ENCODE peak calls at places on chromosomes 7 and 10, in four cellular contexts. G is kidney, V is cardiac muscle cell, O is heart right ventricle. A is an unnamed sample.

GRCh38 chr7:30176463-30177090 is 41.8 kb downstream of the MTURN start:
- DNase-seq in G (no peak), V (no peak), O (no peak), A (no peak)

GRCh38 chr10:45580371-45580770 is 92.2 kb downstream of the ZFAND4 start:
- DNase-seq in G (no peak), V (no peak), O (no peak), A (no peak)

GRCh38 chr10:57979986-57980385 is 287.7 kb downstream of the IPMK start:
- DNase-seq in G (no peak), V (no peak), O (no peak), A (no peak)

GRCh38 chr7:17408245-17408903 is 109.9 kb downstream of the AHR start:
- DNase-seq in G (peak), V (no peak), O (peak), A (peak)

GRCh38 chr10:129728246-129728820 is 235.7 kb downstream of the EBF3 start:
- DNase-seq in G (peak), V (no peak), O (no peak), A (no peak)

GRCh38 chr7:2084781-2085505 is 147.8 kb downstream of the MAD1L1 start:
- DNase-seq in G (no peak), V (no peak), O (no peak), A (no peak)

GRCh38 chr7:5564894-5565293 is 141.3 kb upstream of the TNRC18 start:
- DNase-seq in G (no peak), V (no peak), O (no peak), A (no peak)

GRCh38 chr10:3095373-3096139 is 28.2 kb downstream of the PFKP start:
- DNase-seq in G (peak), V (no peak), O (peak), A (no peak)

GRCh38 chr10:110499796-110500514 is 2.2 kb downstream of the DUSP5 start:
- DNase-seq in G (peak), V (peak), O (no peak), A (no peak)

GRCh38 chr10:90286941-90287340 is 570.9 kb downstream of the HTR7 start:
- DNase-seq in G (no peak), V (no peak), O (no peak), A (no peak)

GRCh38 chr7:105680505-105681187 is 99.4 kb upstream of the EFCAB10 start:
- DNase-seq in G (peak), V (no peak), O (peak), A (peak)

GRCh38 chr7:22082886-22083710 is 137.4 kb upstream of the CDCA7L start:
- DNase-seq in G (peak), V (peak), O (peak), A (peak)

GRCh38 chr7:42792841-42793240 is 119.0 kb downstream of the C7orf25 start:
- DNase-seq in G (no peak), V (no peak), O (no peak), A (no peak)

GRCh38 chr10:24370877-24371276 is 161.9 kb downstream of the KIAA1217 start:
- DNase-seq in G (no peak), V (no peak), O (no peak), A (no peak)

GRCh38 chr10:43229208-43230061 is 37.4 kb downstream of the RASGEF1A start:
- DNase-seq in G (peak), V (peak), O (no peak), A (peak)

GRCh38 chr7:47611045-47611511 is 29.2 kb upstream of the TNS3 start:
- DNase-seq in G (no peak), V (no peak), O (no peak), A (no peak)

GRCh38 chr7:31123726-31124125 is 71.6 kb downstream of the ADCYAP1R1 start:
- DNase-seq in G (no peak), V (no peak), O (no peak), A (no peak)

GRCh38 chr7:47337021-47337492 is 244.9 kb downstream of the TNS3 start:
- DNase-seq in G (no peak), V (no peak), O (no peak), A (no peak)

GRCh38 chr7:102061354-102061945 is 225.2 kb upstream of the SH2B2 start:
- DNase-seq in G (no peak), V (no peak), O (no peak), A (no peak)

GRCh38 chr10:113317476-113317875 is 235.4 kb upstream of the HABP2 start:
- DNase-seq in G (no peak), V (no peak), O (no peak), A (no peak)

GRCh38 chr7:83599131-83599530 is 49.8 kb downstream of the SEMA3E start:
- DNase-seq in G (no peak), V (no peak), O (no peak), A (no peak)

GRCh38 chr7:149181136-149181790 is 14.1 kb upstream of the ZNF282 start:
- DNase-seq in G (no peak), V (no peak), O (no peak), A (no peak)

GRCh38 chr7:143237363-143237762 is 15.5 kb downstream of the TAS2R40 start:
- DNase-seq in G (no peak), V (no peak), O (no peak), A (no peak)

GRCh38 chr7:155764432-155764798 is 47.8 kb downstream of the SHH start:
- DNase-seq in G (no peak), V (no peak), O (peak), A (no peak)

GRCh38 chr10:1230592-1231275 is 174.5 kb downstream of the WDR37 start:
- DNase-seq in G (no peak), V (no peak), O (no peak), A (no peak)

GRCh38 chr7:116226664-116227063 is 16.3 kb downstream of the TES start:
- DNase-seq in G (no peak), V (no peak), O (no peak), A (no peak)

GRCh38 chr10:125543796-125544195 is 139.2 kb downstream of the TEX36 start:
- DNase-seq in G (no peak), V (no peak), O (no peak), A (no peak)

GRCh38 chr10:44955408-44956070 is 4.1 kb upstream of the RASSF4 start:
- DNase-seq in G (no peak), V (no peak), O (peak), A (peak)

GRCh38 chr7:104252409-104253134 is 44.8 kb upstream of the ORC5 start:
- DNase-seq in G (no peak), V (no peak), O (no peak), A (no peak)

GRCh38 chr10:3805227-3805790 is 20.3 kb upstream of the KLF6 start:
- DNase-seq in G (no peak), V (no peak), O (peak), A (no peak)

GRCh38 chr10:3925184-3925583 is 140.2 kb upstream of the KLF6 start:
- DNase-seq in G (no peak), V (no peak), O (no peak), A (no peak)

GRCh38 chr10:117441812-117442443 is 66.7 kb upstream of the PDZD8 start:
- DNase-seq in G (no peak), V (no peak), O (no peak), A (no peak)

GRCh38 chr7:100603697-100604077 is 1.5 kb downstream of the PCOLCE start:
- DNase-seq in G (no peak), V (peak), O (no peak), A (no peak)

GRCh38 chr7:123003539-123004126 is 8.1 kb upstream of the TAS2R16 start:
- DNase-seq in G (no peak), V (no peak), O (no peak), A (no peak)

DNA sequence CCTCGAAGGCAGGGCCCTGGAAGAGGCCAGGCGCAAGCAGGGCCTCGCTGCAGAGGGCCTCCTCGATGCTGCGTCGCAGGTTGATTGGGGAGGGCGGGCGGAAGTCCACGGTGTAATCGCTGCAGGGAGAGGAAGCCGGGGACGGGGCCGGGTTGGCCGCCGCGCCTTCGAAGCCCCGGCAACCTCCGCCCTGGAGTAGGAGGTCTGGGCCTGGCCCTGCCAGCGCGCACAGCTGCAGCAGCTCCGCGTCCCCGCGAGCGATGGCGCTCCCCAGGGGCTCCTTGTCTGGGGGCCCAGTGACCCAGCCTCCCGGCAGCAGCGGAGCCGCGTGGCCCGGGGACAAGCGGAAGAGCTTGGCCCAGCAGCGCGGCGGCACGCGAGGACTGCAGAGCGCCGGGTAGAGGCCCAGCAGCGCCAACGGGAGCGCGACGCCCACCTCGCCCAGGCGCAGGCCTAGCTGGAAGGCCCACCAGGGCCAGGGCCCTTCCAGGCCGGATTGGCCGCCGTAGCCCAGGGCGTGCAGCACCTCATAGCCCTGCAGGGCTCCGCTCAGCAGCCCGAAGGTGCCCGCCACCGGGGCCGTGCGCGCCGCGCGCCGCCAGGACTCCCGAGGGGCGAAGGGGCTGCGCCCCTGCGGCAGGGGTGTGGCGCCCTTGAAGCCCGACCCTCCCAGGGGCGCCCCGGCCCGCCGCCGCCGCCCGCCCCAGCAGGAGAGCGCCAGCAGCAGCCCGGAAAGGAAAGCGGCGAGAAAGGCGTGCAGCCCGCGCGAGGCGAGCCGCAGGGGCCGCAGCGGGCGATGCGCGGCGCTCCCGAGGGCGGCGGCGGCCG is 7.8 kb upstream of the RBM28 start:
- DNase-seq in G (no peak), V (no peak), O (no peak), A (no peak)
- H3K4me3 ChIP-seq in G (no peak), V (no peak), O (peak), A (peak)

DNA sequence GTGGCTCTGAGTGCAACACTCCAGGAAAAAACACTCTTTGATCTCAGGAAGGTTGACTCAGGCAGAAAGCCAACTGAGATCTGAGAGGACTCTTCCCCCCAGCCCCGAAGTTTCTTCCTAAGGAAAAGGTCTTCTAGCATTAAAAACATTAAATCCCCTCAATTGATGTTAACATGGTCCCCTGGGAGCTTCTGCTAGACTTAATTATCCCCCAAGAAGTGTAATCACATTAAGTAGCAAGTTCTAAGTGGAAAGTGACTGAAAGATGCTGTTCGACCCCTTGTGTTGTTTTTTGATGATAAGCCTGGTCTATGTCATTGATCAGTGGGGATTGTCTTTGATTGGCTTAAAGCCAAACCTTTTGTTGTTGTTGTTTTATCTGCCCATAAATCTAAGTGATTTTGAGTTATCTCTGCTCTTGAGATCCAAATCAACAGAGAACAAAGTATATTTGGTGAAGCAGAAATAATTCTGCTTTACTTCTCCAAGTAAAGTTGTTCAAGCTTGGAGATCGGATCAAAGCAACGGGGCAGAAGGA is 3.4 kb downstream of the NRP1 start:
- DNase-seq in G (no peak), V (no peak), O (no peak), A (no peak)
- H3K27ac ChIP-seq in G (peak), V (peak), O (peak), A (peak)

GRCh38 chr7:12250232-12250631 is 39.1 kb downstream of the TMEM106B start:
- DNase-seq in G (no peak), V (no peak), O (no peak), A (no peak)
- H3K4me3 ChIP-seq in G (no peak), V (no peak), O (no peak), A (no peak)

DNA sequence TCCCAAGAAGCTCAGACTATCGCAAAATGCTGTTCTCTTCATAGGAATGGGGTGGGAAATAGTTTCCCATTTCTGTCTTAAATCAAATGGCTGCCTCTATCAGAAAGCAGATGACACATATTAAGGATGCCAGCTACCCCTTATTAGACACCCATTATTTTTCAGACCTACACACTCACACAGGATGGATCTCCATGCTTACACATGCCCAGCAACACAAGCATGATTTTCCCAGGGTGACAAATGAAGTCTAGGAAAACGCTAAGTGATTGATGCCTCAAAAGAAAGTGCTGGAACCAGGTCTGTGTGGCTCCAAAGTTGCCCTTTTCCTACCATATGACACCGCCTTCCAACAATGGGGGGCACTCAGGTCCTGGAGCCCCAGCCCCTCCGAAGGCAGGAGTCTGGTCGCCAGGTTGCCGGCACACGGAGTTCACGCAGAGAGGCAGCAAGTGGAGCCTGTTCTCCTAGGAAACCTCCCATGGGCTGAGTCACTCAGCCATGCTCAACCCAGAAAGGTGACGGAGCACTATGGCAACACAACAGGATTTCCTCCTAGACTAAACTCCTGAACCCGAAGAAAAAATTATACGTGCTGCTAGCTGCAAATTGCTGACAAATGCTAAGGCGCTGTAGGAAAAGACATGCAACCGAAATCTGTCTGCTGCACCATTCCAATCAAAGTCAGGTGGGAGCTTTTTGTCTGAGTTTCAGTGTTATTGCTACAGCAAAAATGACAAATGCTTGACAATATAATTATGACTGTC is 19.8 kb downstream of the VOPP1 start:
- DNase-seq in G (peak), V (no peak), O (peak), A (peak)
- H3K27ac ChIP-seq in G (peak), V (no peak), O (peak), A (peak)

DNA sequence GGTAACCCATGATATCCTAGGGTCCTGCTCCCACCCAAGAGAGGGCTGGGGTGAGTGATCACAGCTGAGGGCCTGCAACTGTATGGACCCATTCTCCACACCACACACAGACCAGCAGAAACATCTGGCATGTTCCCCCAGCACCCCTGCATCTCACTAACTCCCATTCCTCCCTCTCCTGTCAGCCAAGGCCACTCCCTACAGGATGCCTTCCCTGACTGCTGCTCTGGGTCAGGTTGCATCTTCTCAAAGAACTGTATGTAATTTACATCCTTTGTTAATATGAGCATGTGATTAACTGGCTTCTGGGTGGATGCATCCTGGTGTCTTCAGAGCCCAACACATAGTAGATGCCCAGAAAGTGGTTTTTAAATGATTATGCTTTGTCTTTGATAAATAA is 56.2 kb downstream of the PTPRE start:
- DNase-seq in G (no peak), V (no peak), O (no peak), A (no peak)
- H3K4me3 ChIP-seq in G (no peak), V (no peak), O (no peak), A (no peak)

A was measured in psoas muscle.